ENCODE peak calls at places on chromosomes 5 and 9, in four cellular contexts. S, T, V and Z are unnamed samples.

GRCh38 chr9:107214381-107214780 is 68.7 kb upstream of the RAD23B start:
- DNase-seq in S (no peak), T (no peak), V (no peak), Z (no peak)

GRCh38 chr5:138469540-138470321 is 4.5 kb downstream of the EGR1 start:
- DNase-seq in S (no peak), T (no peak), V (peak; percentile 22), Z (no peak)

GRCh38 chr9:97923529-97924108 is 1.3 kb upstream of the TRMO start:
- DNase-seq in S (peak; percentile 43), T (peak; percentile 78), V (peak; percentile 86), Z (peak; percentile 91)

GRCh38 chr5:21654-22233 is 70.2 kb upstream of the PLEKHG4B start:
- DNase-seq in S (no peak), T (no peak), V (no peak), Z (no peak)

GRCh38 chr5:17976404-17976803 is 342.1 kb downstream of the TAF11L14 start:
- DNase-seq in S (no peak), T (no peak), V (no peak), Z (no peak)

GRCh38 chr5:28957450-28957849 is 1919.1 kb upstream of the CDH9 start:
- DNase-seq in S (no peak), T (no peak), V (no peak), Z (no peak)

GRCh38 chr9:75069171-75069570 is 18.8 kb downstream of the NMRK1 start:
- DNase-seq in S (no peak), T (no peak), V (no peak), Z (no peak)

GRCh38 chr5:124923131-124923530 is 176.7 kb upstream of the ZNF608 start:
- DNase-seq in S (no peak), T (no peak), V (peak; percentile 90), Z (no peak)

GRCh38 chr5:177094224-177095087 is 7.7 kb downstream of the FGFR4 start:
- DNase-seq in S (no peak), T (peak; percentile 73), V (no peak), Z (no peak)

GRCh38 chr5:80867233-80867632 is 92.9 kb upstream of the RASGRF2 start:
- DNase-seq in S (no peak), T (no peak), V (no peak), Z (no peak)
- TF ChIP-seq POLR2A in S (no peak), T (no peak), V (no peak), Z (no peak)

GRCh38 chr5:78521455-78521854 is 127.1 kb downstream of the LHFPL2 start:
- DNase-seq in S (no peak), T (no peak), V (peak; percentile 27), Z (peak; percentile 48)

GRCh38 chr5:78519198-78519941 is 129.2 kb downstream of the LHFPL2 start:
- DNase-seq in S (no peak), T (no peak), V (no peak), Z (no peak)

GRCh38 chr5:78514427-78515345 is 133.9 kb downstream of the LHFPL2 start:
- DNase-seq in S (no peak), T (no peak), V (no peak), Z (no peak)

GRCh38 chr5:78515665-78516064 is 132.9 kb downstream of the LHFPL2 start:
- DNase-seq in S (no peak), T (no peak), V (no peak), Z (no peak)

GRCh38 chr5:78518365-78519197 is 130.0 kb downstream of the LHFPL2 start:
- DNase-seq in S (no peak), T (peak; percentile 39), V (peak; percentile 92), Z (no peak)
- TF ChIP-seq POLR2A in S (no peak), T (no peak), V (no peak), Z (no peak)

GRCh38 chr9:99813739-99814138 is 7.9 kb upstream of the NR4A3 start:
- DNase-seq in S (no peak), T (no peak), V (no peak), Z (no peak)
- TF ChIP-seq POLR2A in S (no peak), T (no peak), V (no peak), Z (no peak)

GRCh38 chr5:73118331-73119011 is 1.9 kb upstream of the TMEM171 start:
- DNase-seq in S (no peak), T (no peak), V (no peak), Z (no peak)
- TF ChIP-seq POLR2A in S (no peak), T (no peak), V (no peak), Z (no peak)

DNA sequence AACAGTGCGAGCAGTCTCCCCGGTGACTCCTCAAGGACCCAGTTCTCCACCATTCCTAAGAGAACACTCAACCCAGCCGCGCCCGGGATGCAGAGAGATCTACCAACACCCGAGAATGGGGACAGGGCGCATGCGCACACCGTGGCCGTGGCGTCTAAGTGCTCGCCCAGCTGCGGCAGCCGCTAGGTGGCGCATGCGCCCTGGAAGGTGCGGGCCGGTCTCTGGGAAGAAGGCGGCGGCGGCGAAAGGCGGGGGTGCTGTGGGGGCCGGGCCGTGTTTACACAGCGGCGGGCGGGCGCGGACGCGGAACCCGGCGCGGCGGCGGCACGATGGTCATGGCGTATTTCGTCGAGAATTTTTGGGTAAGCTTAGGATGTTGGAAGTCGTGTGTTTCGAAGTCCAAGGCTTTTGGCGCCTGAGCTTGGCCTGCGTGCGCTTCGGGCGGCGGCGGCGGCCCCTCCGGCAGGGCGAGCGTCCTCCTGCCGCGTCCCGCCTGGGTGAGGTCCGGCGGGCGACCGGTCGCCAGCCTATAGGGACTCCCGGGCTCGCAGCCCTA is at the start of gene FCHO2:
- DNase-seq in S (peak; percentile 84), T (peak; percentile 96), V (peak; percentile 95), Z (peak; percentile 97)
- TF ChIP-seq POLR2A in S (no peak), T (peak; percentile 79), V (peak; percentile 61), Z (peak; percentile 93)

GRCh38 chr5:181224390-181225234 is 1.5 kb downstream of the TRIM41 start:
- DNase-seq in S (no peak), T (no peak), V (no peak), Z (no peak)

GRCh38 chr5:181222630-181223040 is 446 bp upstream of the TRIM41 start:
- DNase-seq in S (no peak), T (no peak), V (no peak), Z (no peak)

GRCh38 chr5:181221792-181222629 is 1.1 kb upstream of the TRIM41 start:
- DNase-seq in S (no peak), T (peak; percentile 91), V (peak; percentile 97), Z (no peak)

GRCh38 chr5:181223041-181223728 is at the start of gene TRIM41:
- DNase-seq in S (no peak), T (peak; percentile 99), V (peak; percentile 98), Z (no peak)

GRCh38 chr5:181223729-181224389 is 778 bp downstream of the TRIM41 start:
- DNase-seq in S (no peak), T (no peak), V (no peak), Z (no peak)
- TF ChIP-seq POLR2A in S (no peak), T (no peak), V (peak; percentile 77), Z (no peak)

DNA sequence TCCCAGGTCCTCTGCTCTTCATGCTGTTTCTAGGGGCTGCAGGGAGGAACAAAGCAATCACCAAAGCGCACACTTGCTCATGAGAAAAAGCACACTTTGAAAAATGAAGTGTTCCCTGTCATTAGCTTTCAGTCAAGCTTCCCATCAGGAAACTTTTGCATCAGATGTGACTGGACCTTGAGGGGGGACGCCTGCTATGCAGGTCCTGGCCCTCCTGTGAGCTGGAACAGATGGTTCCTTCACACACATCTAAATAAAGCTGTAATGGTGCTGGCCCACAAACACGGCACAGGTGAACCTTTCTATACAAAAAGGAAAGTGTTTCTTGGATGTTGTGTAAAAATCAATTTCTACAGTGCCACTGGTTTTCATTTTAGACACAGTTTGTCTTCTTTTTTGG is 266.1 kb downstream of the TLR4 start:
- DNase-seq in S (no peak), T (no peak), V (no peak), Z (no peak)
- TF ChIP-seq POLR2A in S (no peak), T (no peak), V (no peak), Z (no peak)

DNA sequence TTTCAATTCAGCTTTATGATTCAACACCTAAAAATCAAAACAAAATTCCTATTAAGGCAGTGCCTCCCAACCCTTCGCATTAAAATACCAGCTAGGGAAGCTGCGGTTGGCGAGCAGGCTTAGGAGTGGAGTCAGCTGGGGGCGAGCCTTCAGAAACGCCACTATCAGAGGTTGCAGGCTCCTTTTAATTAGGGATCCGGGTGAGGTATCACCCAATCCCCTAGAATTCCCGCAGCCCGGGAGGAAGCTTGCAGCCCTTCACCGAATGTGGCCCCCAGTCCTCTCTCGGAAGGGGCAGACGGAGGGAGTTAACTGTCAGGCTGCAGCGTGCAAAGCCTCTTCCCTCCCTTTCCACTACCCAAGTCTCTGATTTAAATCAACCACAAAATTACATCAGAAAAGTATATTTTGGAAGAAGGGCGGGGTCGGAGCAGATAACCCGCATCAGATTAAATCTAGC is 1.7 kb downstream of the STC2 start:
- DNase-seq in S (no peak), T (no peak), V (peak; percentile 38), Z (no peak)
- TF ChIP-seq POLR2A in S (no peak), T (no peak), V (no peak), Z (no peak)

GRCh38 chr5:80408475-80408875 is 611 bp downstream of the ZFYVE16 start:
- DNase-seq in S (no peak), T (peak; percentile 57), V (peak; percentile 73), Z (peak; percentile 64)

GRCh38 chr5:80411589-80412219 is 3.8 kb downstream of the ZFYVE16 start:
- DNase-seq in S (no peak), T (no peak), V (no peak), Z (no peak)

GRCh38 chr5:80406980-80407734 is 707 bp upstream of the ZFYVE16 start:
- DNase-seq in S (no peak), T (peak; percentile 34), V (no peak), Z (peak; percentile 54)

GRCh38 chr5:80408976-80409926 is 1.4 kb downstream of the ZFYVE16 start:
- DNase-seq in S (no peak), T (no peak), V (peak; percentile 29), Z (no peak)

DNA sequence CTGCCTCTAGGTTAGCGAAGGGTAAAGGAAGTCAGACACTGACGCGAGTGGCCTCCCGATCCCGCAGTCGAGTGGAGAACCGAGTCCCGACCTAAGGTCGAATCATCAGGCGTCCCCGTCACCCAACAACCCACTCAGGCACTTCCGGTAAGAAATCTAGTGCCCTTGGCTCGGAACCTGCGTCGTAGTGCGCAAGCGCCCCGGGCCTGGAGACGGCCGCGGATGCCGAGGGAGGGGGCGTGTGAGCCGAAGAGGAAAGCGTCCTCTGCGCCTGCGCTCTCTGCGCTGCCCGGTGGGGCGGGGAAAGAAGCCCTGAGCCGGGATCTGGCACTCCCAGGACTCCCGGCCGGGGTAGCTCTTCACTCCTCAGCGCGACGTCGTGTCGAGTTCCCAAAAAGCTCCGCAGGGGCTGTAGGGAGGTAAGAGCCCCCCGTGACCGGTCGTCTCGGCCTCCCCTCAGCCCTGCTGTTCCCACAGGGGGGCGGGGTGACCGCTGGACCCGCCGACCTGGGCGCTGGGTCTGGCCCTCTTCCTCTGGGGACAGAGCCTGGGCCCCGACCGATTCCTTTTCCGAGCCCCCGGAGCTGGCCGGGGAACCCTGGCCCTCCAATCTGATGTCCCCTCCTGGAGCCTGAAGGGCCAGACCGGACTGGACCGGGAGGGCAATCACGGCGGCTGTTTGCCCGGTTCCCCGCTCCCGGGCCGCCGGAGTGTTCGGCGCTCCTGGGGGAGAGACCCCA is at the start of gene ZFYVE16:
- DNase-seq in S (peak; percentile 81), T (peak; percentile 97), V (peak; percentile 98), Z (peak; percentile 95)
- TF ChIP-seq POLR2A in S (peak; percentile 57), T (peak; percentile 93), V (peak; percentile 92), Z (peak; percentile 94)